ENCODE peak calls at places on chromosomes 13 and 19, in five cellular contexts. One of them, this sample, is unnamed. For H3K36me3 and H3K79me2, the result is how much of the 10 kb centered on the place peaks cover.

GRCh38 chr19:22882797-22883196 is 50.7 kb downstream of the ZNF723 start:
- DNase-seq in MM.1S: peak
- DNase-seq in keratinocyte: no peak
- DNase-seq in HepG2: peak
- DNase-seq in GM12878: no peak
- DNase-seq in this sample: peak

GRCh38 chr13:59012731-59013130 is 1151.0 kb downstream of the DIAPH3 start:
- DNase-seq in HepG2: no peak
- DNase-seq in GM12878: no peak
- DNase-seq in MM.1S: no peak
- DNase-seq in keratinocyte: no peak
- DNase-seq in this sample: no peak

GRCh38 chr13:114002771-114003321 is 29.0 kb upstream of the C13orf46 start:
- DNase-seq in keratinocyte: no peak
- DNase-seq in GM12878: no peak
- DNase-seq in HepG2: no peak
- DNase-seq in MM.1S: no peak
- DNase-seq in this sample: no peak

GRCh38 chr19:2289714-2290435 is 7.9 kb upstream of the PEAK3 start:
- DNase-seq in keratinocyte: no peak
- DNase-seq in HepG2: no peak
- DNase-seq in MM.1S: peak
- DNase-seq in GM12878: peak
- DNase-seq in this sample: no peak

GRCh38 chr19:47239610-47240296 is 8.8 kb upstream of the BBC3 start:
- DNase-seq in GM12878: no peak
- DNase-seq in MM.1S: peak
- DNase-seq in HepG2: no peak
- DNase-seq in keratinocyte: no peak
- DNase-seq in this sample: peak

GRCh38 chr19:718251-719024 is 9.7 kb downstream of the PALM start:
- DNase-seq in GM12878: no peak
- DNase-seq in keratinocyte: no peak
- DNase-seq in HepG2: no peak
- DNase-seq in MM.1S: no peak
- DNase-seq in this sample: no peak

GRCh38 chr13:32731576-32731975 is 145.3 kb downstream of the PDS5B start:
- DNase-seq in GM12878: no peak
- DNase-seq in MM.1S: no peak
- DNase-seq in keratinocyte: no peak
- DNase-seq in HepG2: no peak
- DNase-seq in this sample: peak

GRCh38 chr19:46221152-46221551 is 8.4 kb upstream of the IGFL1 start:
- DNase-seq in HepG2: no peak
- DNase-seq in keratinocyte: no peak
- DNase-seq in GM12878: no peak
- DNase-seq in MM.1S: no peak
- DNase-seq in this sample: no peak

GRCh38 chr19:19464339-19465098 is 50.8 kb downstream of the TSSK6 start:
- DNase-seq in keratinocyte: no peak
- DNase-seq in HepG2: no peak
- DNase-seq in GM12878: no peak
- DNase-seq in MM.1S: no peak
- DNase-seq in this sample: peak

GRCh38 chr19:32387701-32388392 is 17.7 kb upstream of the DPY19L3 start:
- DNase-seq in GM12878: no peak
- DNase-seq in keratinocyte: no peak
- DNase-seq in HepG2: no peak
- DNase-seq in MM.1S: no peak
- DNase-seq in this sample: no peak

GRCh38 chr19:29682236-29682895 is 17.1 kb downstream of the PLEKHF1 start:
- DNase-seq in keratinocyte: no peak
- DNase-seq in HepG2: no peak
- DNase-seq in GM12878: no peak
- DNase-seq in MM.1S: no peak
- DNase-seq in this sample: no peak

GRCh38 chr13:76223999-76224398 is 587.9 kb downstream of the LMO7 start:
- DNase-seq in keratinocyte: no peak
- DNase-seq in HepG2: no peak
- DNase-seq in MM.1S: no peak
- DNase-seq in GM12878: no peak
- DNase-seq in this sample: no peak

GRCh38 chr19:3006075-3006767 is 22.9 kb downstream of the TLE2 start:
- DNase-seq in MM.1S: no peak
- DNase-seq in HepG2: no peak
- DNase-seq in keratinocyte: no peak
- DNase-seq in GM12878: no peak
- DNase-seq in this sample: no peak

GRCh38 chr19:28213476-28214082 is 999.4 kb downstream of the UQCRFS1 start:
- DNase-seq in HepG2: no peak
- DNase-seq in GM12878: no peak
- DNase-seq in MM.1S: no peak
- DNase-seq in keratinocyte: no peak
- DNase-seq in this sample: no peak

DNA sequence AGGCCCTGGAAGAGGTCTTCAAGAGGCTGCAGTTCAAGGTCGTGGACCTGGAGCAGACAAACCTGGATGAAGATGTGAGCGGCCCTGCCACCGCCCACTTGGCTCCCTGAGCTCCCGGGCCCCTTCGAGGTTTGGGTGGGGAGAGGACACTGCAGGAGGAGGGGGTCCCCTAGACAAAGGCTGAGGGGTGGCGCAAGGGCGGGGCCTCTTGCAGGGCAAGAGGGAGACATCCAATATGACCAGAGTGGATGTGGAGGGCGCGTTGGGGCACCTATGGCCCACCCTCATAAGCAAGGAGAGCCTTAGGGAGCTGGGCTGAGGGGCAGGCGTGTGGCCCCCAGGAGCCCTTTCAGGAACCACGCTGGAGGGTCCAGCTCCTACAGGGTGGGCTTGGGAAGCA is 20.2 kb downstream of the NKPD1 start:
- DNase-seq in MM.1S: no peak
- DNase-seq in keratinocyte: no peak
- DNase-seq in GM12878: no peak
- DNase-seq in HepG2: no peak
- DNase-seq in this sample: no peak
- H3K36me3 ChIP-seq in MM.1S: under half
- H3K36me3 ChIP-seq in keratinocyte: under half
- H3K36me3 ChIP-seq in GM12878: under half
- H3K36me3 ChIP-seq in HepG2: under half
- H3K36me3 ChIP-seq in this sample: under half

GRCh38 chr19:13034636-13035035 is 39.4 kb downstream of the NFIX start:
- DNase-seq in keratinocyte: no peak
- DNase-seq in MM.1S: no peak
- DNase-seq in GM12878: no peak
- DNase-seq in HepG2: no peak
- DNase-seq in this sample: no peak

GRCh38 chr19:13033819-13034611 is 38.7 kb downstream of the NFIX start:
- DNase-seq in MM.1S: peak
- DNase-seq in keratinocyte: no peak
- DNase-seq in GM12878: no peak
- DNase-seq in HepG2: peak
- DNase-seq in this sample: no peak

GRCh38 chr19:13032837-13033236 is 37.6 kb downstream of the NFIX start:
- DNase-seq in GM12878: no peak
- DNase-seq in keratinocyte: no peak
- DNase-seq in HepG2: no peak
- DNase-seq in MM.1S: no peak
- DNase-seq in this sample: no peak

GRCh38 chr19:13031917-13032623 is 36.8 kb downstream of the NFIX start:
- DNase-seq in GM12878: no peak
- DNase-seq in HepG2: peak
- DNase-seq in MM.1S: no peak
- DNase-seq in keratinocyte: no peak
- DNase-seq in this sample: no peak

DNA sequence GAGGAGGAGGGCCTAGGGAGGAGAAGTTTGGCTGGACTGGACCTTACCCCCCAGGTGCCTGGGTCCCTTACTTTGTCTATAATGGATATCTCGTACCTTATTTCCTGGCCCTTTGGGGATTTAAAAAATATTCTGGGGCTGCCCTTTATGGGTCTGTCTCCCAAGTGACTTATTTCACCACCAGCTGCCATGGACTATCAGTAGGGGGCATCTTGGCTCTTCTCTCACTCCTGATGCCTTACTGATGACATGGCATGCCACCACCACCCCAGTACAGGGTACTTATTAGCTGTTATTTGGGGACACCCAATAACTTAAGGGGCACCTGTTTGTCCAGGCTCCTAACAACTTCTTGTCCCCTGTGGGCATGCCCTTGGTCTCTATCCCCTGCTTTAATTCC is 38.0 kb downstream of the NFIX start:
- DNase-seq in HepG2: no peak
- DNase-seq in keratinocyte: no peak
- DNase-seq in MM.1S: no peak
- DNase-seq in GM12878: no peak
- DNase-seq in this sample: no peak
- H3K79me2 ChIP-seq in HepG2: under half
- H3K79me2 ChIP-seq in keratinocyte: half or more
- H3K79me2 ChIP-seq in MM.1S: under half
- H3K79me2 ChIP-seq in GM12878: under half
- H3K79me2 ChIP-seq in this sample: under half

GRCh38 chr13:73338389-73338788 is 279.6 kb downstream of the KLF5 start:
- DNase-seq in GM12878: no peak
- DNase-seq in keratinocyte: no peak
- DNase-seq in HepG2: no peak
- DNase-seq in MM.1S: no peak
- DNase-seq in this sample: no peak

GRCh38 chr13:73337511-73337910 is 278.7 kb downstream of the KLF5 start:
- DNase-seq in MM.1S: no peak
- DNase-seq in GM12878: no peak
- DNase-seq in HepG2: no peak
- DNase-seq in keratinocyte: no peak
- DNase-seq in this sample: no peak

GRCh38 chr13:73339086-73339485 is 280.3 kb downstream of the KLF5 start:
- DNase-seq in HepG2: no peak
- DNase-seq in keratinocyte: no peak
- DNase-seq in MM.1S: no peak
- DNase-seq in GM12878: no peak
- DNase-seq in this sample: no peak

GRCh38 chr13:73340069-73340468 is 281.3 kb downstream of the KLF5 start:
- DNase-seq in keratinocyte: no peak
- DNase-seq in GM12878: no peak
- DNase-seq in HepG2: no peak
- DNase-seq in MM.1S: no peak
- DNase-seq in this sample: no peak

GRCh38 chr13:73341748-73342147 is 282.9 kb downstream of the KLF5 start:
- DNase-seq in HepG2: no peak
- DNase-seq in keratinocyte: no peak
- DNase-seq in GM12878: no peak
- DNase-seq in MM.1S: no peak
- DNase-seq in this sample: peak
- TF ChIP-seq CTCF in HepG2: no peak
- TF ChIP-seq CTCF in keratinocyte: peak
- TF ChIP-seq CTCF in GM12878: no peak
- TF ChIP-seq CTCF in MM.1S: no peak
- TF ChIP-seq CTCF in this sample: no peak

GRCh38 chr13:109778102-109778542 is 8.3 kb downstream of the IRS2 start:
- DNase-seq in HepG2: no peak
- DNase-seq in MM.1S: peak
- DNase-seq in GM12878: no peak
- DNase-seq in keratinocyte: no peak
- DNase-seq in this sample: peak
- H3K36me3 ChIP-seq in HepG2: under half
- H3K36me3 ChIP-seq in MM.1S: under half
- H3K36me3 ChIP-seq in GM12878: under half
- H3K36me3 ChIP-seq in keratinocyte: under half
- H3K36me3 ChIP-seq in this sample: under half

DNA sequence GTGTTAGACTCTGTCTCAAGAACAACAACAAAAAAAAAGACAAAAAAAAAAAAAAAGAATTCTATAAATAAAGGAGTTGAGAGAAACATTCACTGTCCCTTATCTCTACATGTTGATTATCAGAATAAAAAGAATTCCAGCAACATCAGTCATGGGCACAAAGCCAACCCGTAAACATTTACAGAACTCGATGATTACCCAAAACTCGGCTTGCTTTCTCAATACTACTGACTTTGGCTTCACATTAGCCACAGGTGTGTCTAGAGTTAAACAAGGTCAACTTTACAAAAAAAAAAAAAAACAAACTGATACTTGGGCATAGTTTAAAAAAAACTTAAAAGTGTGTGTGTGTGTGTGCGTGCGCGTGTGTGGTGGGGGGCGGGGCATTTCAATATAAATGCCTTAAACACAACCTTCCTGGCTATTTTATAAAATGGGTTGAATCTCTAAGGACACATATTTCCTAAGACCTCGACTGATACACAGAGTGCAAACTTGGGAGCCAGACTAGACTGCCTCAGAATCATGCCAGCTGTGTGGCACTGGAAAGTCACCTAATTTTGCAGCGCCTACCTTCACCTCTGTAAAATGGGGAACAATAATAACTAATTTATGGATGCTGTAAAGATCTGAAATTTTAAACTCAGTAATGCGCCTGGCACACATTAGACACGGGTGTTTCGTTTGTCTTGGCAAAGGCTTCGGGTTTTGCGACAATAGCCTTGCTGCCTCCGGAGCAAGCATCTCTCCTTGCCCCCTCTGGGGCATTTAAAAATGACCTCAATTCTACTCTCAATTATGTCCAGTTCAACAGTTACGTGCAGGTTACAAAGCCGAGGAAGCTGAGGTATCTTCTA is 925 bp downstream of the EBPL start:
- DNase-seq in GM12878: no peak
- DNase-seq in keratinocyte: no peak
- DNase-seq in MM.1S: no peak
- DNase-seq in HepG2: peak
- DNase-seq in this sample: peak
- H3K79me2 ChIP-seq in GM12878: under half
- H3K79me2 ChIP-seq in keratinocyte: half or more
- H3K79me2 ChIP-seq in MM.1S: under half
- H3K79me2 ChIP-seq in HepG2: under half
- H3K79me2 ChIP-seq in this sample: half or more

GRCh38 chr13:93227280-93227905 is 786 bp downstream of the GPC6 start:
- DNase-seq in MM.1S: peak
- DNase-seq in keratinocyte: no peak
- DNase-seq in GM12878: no peak
- DNase-seq in HepG2: peak
- DNase-seq in this sample: no peak
- TF ChIP-seq CTCF in MM.1S: no peak
- TF ChIP-seq CTCF in keratinocyte: no peak
- TF ChIP-seq CTCF in GM12878: no peak
- TF ChIP-seq CTCF in HepG2: no peak
- TF ChIP-seq CTCF in this sample: no peak

GRCh38 chr19:4446801-4447200 is 10.8 kb downstream of the UBXN6 start:
- DNase-seq in GM12878: no peak
- DNase-seq in keratinocyte: no peak
- DNase-seq in HepG2: no peak
- DNase-seq in MM.1S: no peak
- DNase-seq in this sample: no peak
- H3K36me3 ChIP-seq in GM12878: under half
- H3K36me3 ChIP-seq in keratinocyte: half or more
- H3K36me3 ChIP-seq in HepG2: under half
- H3K36me3 ChIP-seq in MM.1S: under half
- H3K36me3 ChIP-seq in this sample: half or more

GRCh38 chr13:110269509-110270185 is 37.3 kb downstream of the COL4A1 start:
- DNase-seq in GM12878: no peak
- DNase-seq in MM.1S: no peak
- DNase-seq in keratinocyte: no peak
- DNase-seq in HepG2: no peak
- DNase-seq in this sample: no peak
- H3K79me2 ChIP-seq in GM12878: under half
- H3K79me2 ChIP-seq in MM.1S: under half
- H3K79me2 ChIP-seq in keratinocyte: under half
- H3K79me2 ChIP-seq in HepG2: under half
- H3K79me2 ChIP-seq in this sample: under half

GRCh38 chr19:5338661-5339469 is 1.7 kb downstream of the PTPRS start:
- DNase-seq in GM12878: no peak
- DNase-seq in HepG2: no peak
- DNase-seq in MM.1S: no peak
- DNase-seq in keratinocyte: no peak
- DNase-seq in this sample: no peak
- TF ChIP-seq CTCF in GM12878: peak
- TF ChIP-seq CTCF in HepG2: no peak
- TF ChIP-seq CTCF in MM.1S: no peak
- TF ChIP-seq CTCF in keratinocyte: no peak
- TF ChIP-seq CTCF in this sample: no peak

This sample was measured in endothelial cell of umbilical vein.